ENCODE peak calls at places on chromosomes 7 and 10, in ten cellular contexts. B is fibroblast of mammary gland, O is OCI-LY7, J is GM12865, V is GM06990, K is PC-9, S is fibroblast of lung, I is RWPE2, N is BJ, Q is retinal pigment epithelial cell. A is an unnamed sample.

GRCh38 chr10:62076872-62077271 is 175.4 kb downstream of the ARID5B start:
- DNase-seq in B (peak), O (no peak), J (no peak), V (no peak), K (peak), S (peak), I (no peak), N (peak), Q (no peak), A (no peak)

GRCh38 chr7:80187279-80187678 is 52.6 kb downstream of the GNAI1 start:
- DNase-seq in B (no peak), O (no peak), J (no peak), V (no peak), K (no peak), S (no peak), I (no peak), N (no peak), Q (no peak), A (no peak)

GRCh38 chr10:110036640-110037039 is 28.9 kb downstream of the ADD3 start:
- DNase-seq in B (no peak), O (no peak), J (peak), V (no peak), K (no peak), S (no peak), I (no peak), N (no peak), Q (no peak), A (no peak)

GRCh38 chr10:110863956-110864355 is 7.8 kb upstream of the PDCD4 start:
- DNase-seq in B (no peak), O (no peak), J (no peak), V (no peak), K (no peak), S (no peak), I (no peak), N (no peak), Q (no peak), A (no peak)

GRCh38 chr7:47225387-47226170 is 356.3 kb downstream of the TNS3 start:
- DNase-seq in B (peak), O (peak), J (peak), V (no peak), K (no peak), S (peak), I (no peak), N (no peak), Q (no peak), A (peak)

GRCh38 chr7:45599851-45600706 is 25.9 kb downstream of the ADCY1 start:
- DNase-seq in B (no peak), O (no peak), J (no peak), V (no peak), K (no peak), S (no peak), I (peak), N (no peak), Q (no peak), A (no peak)

GRCh38 chr7:79880312-79880711 is 254.3 kb upstream of the GNAI1 start:
- DNase-seq in B (no peak), O (no peak), J (no peak), V (no peak), K (no peak), S (peak), I (no peak), N (no peak), Q (no peak), A (no peak)

GRCh38 chr10:104306897-104307296 is 31.4 kb downstream of the ITPRIP start:
- DNase-seq in B (peak), O (no peak), J (no peak), V (no peak), K (no peak), S (peak), I (no peak), N (no peak), Q (no peak), A (no peak)

GRCh38 chr10:122468923-122469781 is 7.8 kb downstream of the HTRA1 start:
- DNase-seq in B (peak), O (no peak), J (no peak), V (no peak), K (peak), S (peak), I (no peak), N (peak), Q (no peak), A (peak)

GRCh38 chr10:93968452-93969044 is 25.2 kb upstream of the PLCE1 start:
- DNase-seq in B (peak), O (no peak), J (no peak), V (no peak), K (no peak), S (peak), I (no peak), N (no peak), Q (no peak), A (no peak)

GRCh38 chr7:94700926-94701554 is 45.1 kb upstream of the SGCE start:
- DNase-seq in B (peak), O (no peak), J (no peak), V (no peak), K (no peak), S (peak), I (no peak), N (no peak), Q (no peak), A (no peak)

GRCh38 chr10:80480852-80481251 is 26.7 kb downstream of the TSPAN14 start:
- DNase-seq in B (no peak), O (no peak), J (no peak), V (no peak), K (no peak), S (no peak), I (no peak), N (no peak), Q (no peak), A (no peak)

GRCh38 chr10:5291501-5292195 is 73.1 kb upstream of the UCN3 start:
- DNase-seq in B (peak), O (no peak), J (peak), V (no peak), K (peak), S (peak), I (no peak), N (peak), Q (peak), A (peak)

GRCh38 chr10:110857265-110858158 is 14.2 kb upstream of the PDCD4 start:
- DNase-seq in B (peak), O (peak), J (peak), V (peak), K (peak), S (peak), I (no peak), N (no peak), Q (no peak), A (no peak)

GRCh38 chr7:149005427-149006344 is 22.6 kb downstream of the PDIA4 start:
- DNase-seq in B (peak), O (peak), J (peak), V (peak), K (no peak), S (peak), I (no peak), N (no peak), Q (no peak), A (no peak)

GRCh38 chr10:74928742-74929191 is 102.4 kb downstream of the KAT6B start:
- DNase-seq in B (peak), O (no peak), J (no peak), V (no peak), K (no peak), S (peak), I (no peak), N (peak), Q (no peak), A (peak)
- TF ChIP-seq CTCF in B (no peak), O (no peak), J (no peak), V (no peak), K (no peak), S (no peak), I (no peak), N (no peak), Q (no peak), A (no peak)

GRCh38 chr7:50315739-50316671 is 11.5 kb downstream of the IKZF1 start:
- DNase-seq in B (no peak), O (peak), J (no peak), V (no peak), K (no peak), S (no peak), I (no peak), N (no peak), Q (no peak), A (no peak)
- H3K4me3 ChIP-seq in B (no peak), O (peak), J (peak), V (peak), K (no peak), S (no peak), I (no peak), N (no peak), Q (no peak), A (no peak)

GRCh38 chr7:117990834-117991233 is 117.6 kb upstream of the CTTNBP2 start:
- DNase-seq in B (no peak), O (no peak), J (no peak), V (no peak), K (no peak), S (no peak), I (no peak), N (no peak), Q (no peak), A (no peak)

GRCh38 chr7:117995850-117996650 is 122.8 kb upstream of the CTTNBP2 start:
- DNase-seq in B (no peak), O (no peak), J (no peak), V (no peak), K (no peak), S (no peak), I (no peak), N (no peak), Q (no peak), A (no peak)

GRCh38 chr7:117992635-117993034 is 119.4 kb upstream of the CTTNBP2 start:
- DNase-seq in B (no peak), O (no peak), J (no peak), V (no peak), K (no peak), S (no peak), I (no peak), N (no peak), Q (no peak), A (no peak)

GRCh38 chr7:117997862-117998825 is 124.9 kb upstream of the CTTNBP2 start:
- DNase-seq in B (no peak), O (no peak), J (no peak), V (no peak), K (peak), S (no peak), I (no peak), N (no peak), Q (peak), A (no peak)

DNA sequence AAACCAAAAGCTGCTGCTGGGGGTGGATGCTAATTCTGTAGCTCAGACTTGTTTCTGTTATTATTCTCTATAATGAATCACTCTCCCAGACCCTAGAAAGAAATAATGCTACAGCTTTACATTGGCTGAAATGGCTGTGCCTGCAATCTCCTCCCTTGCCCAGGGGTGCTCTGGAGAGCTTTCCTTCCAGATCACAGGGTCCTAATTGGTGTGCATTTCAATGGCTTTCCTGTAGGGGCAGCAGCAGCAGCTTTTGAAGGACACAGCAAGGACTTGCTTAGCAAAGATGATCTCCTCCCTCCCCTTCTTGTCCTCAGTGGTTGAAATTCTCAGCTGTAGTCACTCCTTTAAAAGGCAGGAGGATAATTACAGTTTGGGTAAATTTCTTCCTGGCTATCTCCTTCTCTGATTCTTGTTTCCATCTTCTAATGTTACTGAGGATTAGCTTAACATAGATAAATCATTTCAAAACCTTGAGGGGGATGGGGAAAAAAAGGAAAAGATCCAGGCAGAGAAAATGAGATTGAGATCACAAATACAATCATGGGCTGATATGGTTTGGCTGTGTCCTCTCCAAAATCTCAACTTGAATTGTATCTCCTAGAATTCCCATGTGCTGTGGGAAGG is 120.2 kb upstream of the CTTNBP2 start:
- DNase-seq in B (peak), O (peak), J (peak), V (peak), K (no peak), S (peak), I (no peak), N (no peak), Q (no peak), A (no peak)
- TF ChIP-seq CTCF in B (peak), O (peak), J (peak), V (peak), K (peak), S (peak), I (peak), N (peak), Q (peak), A (no peak)

GRCh38 chr10:35889226-35889625 is 247.1 kb upstream of the FZD8 start:
- DNase-seq in B (no peak), O (no peak), J (no peak), V (no peak), K (no peak), S (no peak), I (no peak), N (no peak), Q (no peak), A (no peak)
- H3K4me3 ChIP-seq in B (no peak), O (no peak), J (no peak), V (no peak), K (no peak), S (no peak), I (no peak), N (no peak), Q (no peak), A (no peak)

DNA sequence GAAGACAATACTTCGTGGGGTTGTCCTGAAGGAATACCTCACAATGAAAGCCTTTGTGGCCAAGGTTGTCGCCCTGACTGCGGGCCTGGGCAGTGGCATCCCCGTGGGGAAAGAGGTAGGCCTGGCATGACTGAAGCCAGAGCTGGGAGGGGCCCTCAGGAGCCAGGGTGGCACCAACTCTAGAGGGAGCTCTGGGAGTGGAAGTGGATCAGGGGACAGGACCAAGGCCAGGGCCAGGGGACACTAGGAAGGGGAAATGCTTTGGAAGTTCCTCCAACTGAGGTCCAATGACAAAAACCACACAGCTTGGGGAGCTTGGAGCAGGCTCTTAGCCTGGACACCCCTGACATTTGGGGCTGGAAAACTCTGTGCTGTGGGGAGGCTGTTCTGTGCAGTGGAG is 5.8 kb downstream of the CLCN1 start:
- DNase-seq in B (no peak), O (no peak), J (no peak), V (no peak), K (no peak), S (no peak), I (no peak), N (no peak), Q (no peak), A (no peak)
- TF ChIP-seq CTCF in B (no peak), O (no peak), J (no peak), V (peak), K (no peak), S (no peak), I (peak), N (peak), Q (peak), A (peak)

DNA sequence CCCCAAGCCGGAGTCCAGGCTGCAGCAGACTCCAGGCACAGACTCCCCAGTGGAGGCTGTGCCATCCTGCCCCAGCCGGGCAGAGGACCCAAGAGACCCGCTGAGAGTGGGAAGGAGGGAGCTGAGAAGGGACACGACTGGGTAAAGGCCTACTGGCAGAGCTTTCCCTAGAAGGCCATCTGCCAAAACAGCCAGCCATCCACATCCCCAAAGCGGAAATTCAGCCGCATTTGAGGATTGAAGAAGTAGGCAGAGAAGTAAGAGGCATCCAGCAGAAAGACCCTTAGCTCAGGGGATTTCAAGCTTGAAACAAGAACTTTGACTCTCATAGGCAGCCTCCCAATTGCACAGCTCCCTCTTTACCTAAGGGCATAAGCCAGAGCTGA is 853 bp downstream of the CPXM2 start:
- DNase-seq in B (no peak), O (no peak), J (no peak), V (no peak), K (no peak), S (no peak), I (no peak), N (no peak), Q (no peak), A (no peak)
- H3K4me3 ChIP-seq in B (no peak), O (no peak), J (no peak), V (no peak), K (no peak), S (no peak), I (no peak), N (peak), Q (peak), A (peak)

GRCh38 chr7:104861729-104862128 is 152.3 kb upstream of the KMT2E start:
- DNase-seq in B (no peak), O (no peak), J (no peak), V (no peak), K (no peak), S (no peak), I (no peak), N (no peak), Q (no peak), A (no peak)

GRCh38 chr7:104857458-104858425 is 156.3 kb upstream of the KMT2E start:
- DNase-seq in B (no peak), O (no peak), J (peak), V (no peak), K (no peak), S (no peak), I (no peak), N (no peak), Q (no peak), A (no peak)

GRCh38 chr7:104859754-104860426 is 154.1 kb upstream of the KMT2E start:
- DNase-seq in B (peak), O (no peak), J (no peak), V (no peak), K (no peak), S (no peak), I (no peak), N (no peak), Q (no peak), A (no peak)

GRCh38 chr7:104862719-104863118 is 151.3 kb upstream of the KMT2E start:
- DNase-seq in B (peak), O (peak), J (no peak), V (no peak), K (no peak), S (no peak), I (no peak), N (no peak), Q (no peak), A (no peak)
- TF ChIP-seq CTCF in B (peak), O (peak), J (peak), V (peak), K (peak), S (no peak), I (peak), N (peak), Q (peak), A (peak)

DNA sequence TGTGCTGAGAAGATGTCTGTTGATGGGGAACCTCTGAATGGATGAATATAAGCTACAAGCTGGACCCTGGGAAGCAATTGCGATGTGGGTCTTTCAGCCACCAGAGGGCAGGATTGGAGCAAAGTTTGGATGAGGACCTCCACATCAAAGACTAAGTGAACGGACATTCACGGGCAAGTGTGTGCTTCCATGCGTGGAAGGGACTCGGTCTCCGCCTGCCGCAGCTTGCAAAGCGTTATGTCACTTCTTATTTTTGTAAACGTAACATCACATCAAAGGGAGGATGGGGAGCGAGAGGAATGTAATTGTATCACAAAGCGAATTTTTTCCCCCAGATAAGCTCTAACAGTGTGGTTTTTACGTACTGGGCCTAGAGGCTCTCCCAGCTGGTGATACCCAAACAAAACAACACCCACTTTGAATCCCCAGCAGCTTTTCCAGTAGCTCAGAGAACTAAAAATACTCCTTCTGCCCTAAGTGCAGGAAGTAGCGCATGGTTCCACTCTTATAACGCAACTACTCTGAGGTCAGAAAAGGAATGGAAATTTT is 65.0 kb downstream of the VWA2 start:
- DNase-seq in B (peak), O (peak), J (peak), V (peak), K (no peak), S (peak), I (no peak), N (peak), Q (peak), A (peak)
- H3K4me3 ChIP-seq in B (no peak), O (peak), J (peak), V (peak), K (no peak), S (no peak), I (no peak), N (peak), Q (peak), A (peak)

GRCh38 chr7:138000081-138000701 is 1.7 kb downstream of the CREB3L2 start:
- DNase-seq in B (peak), O (peak), J (peak), V (no peak), K (peak), S (peak), I (no peak), N (peak), Q (peak), A (peak)
- TF ChIP-seq CTCF in B (no peak), O (peak), J (no peak), V (no peak), K (no peak), S (no peak), I (no peak), N (no peak), Q (no peak), A (no peak)

A was measured in AG09309.